ENCODE peak calls at places on chromosomes 4 and X, in eight cellular contexts. O, L, G, H, X, W, N and R are unnamed samples.

GRCh38 chr4:113747949-113748348 is 13.6 kb downstream of the CAMK2D start:
- DNase-seq in H (no peak), W (no peak), G (no peak), O (no peak), X (no peak), L (no peak), N (no peak), R (no peak)

GRCh38 chrX:27381419-27381818 is 81.7 kb downstream of the PPP4R3C start:
- DNase-seq in W (no peak), L (no peak), N (no peak), X (no peak), H (no peak), O (no peak), G (no peak), R (peak)

GRCh38 chrX:21885568-21885967 is 29.8 kb downstream of the YY2 start:
- DNase-seq in O (no peak), G (no peak), N (no peak), L (no peak), X (no peak), H (no peak), W (no peak), R (no peak)

GRCh38 chrX:7316887-7317286 is 168.9 kb upstream of the PUDP start:
- DNase-seq in O (no peak), H (no peak), N (no peak), L (no peak), X (no peak), G (no peak), W (no peak), R (no peak)

GRCh38 chr4:37008199-37008598 is 236.3 kb upstream of the NWD2 start:
- DNase-seq in L (no peak), W (no peak), O (no peak), H (no peak), N (no peak), G (no peak), X (peak), R (no peak)

GRCh38 chr4:150315175-150315574 is 236.9 kb downstream of the DCLK2 start:
- DNase-seq in X (no peak), W (no peak), H (no peak), N (no peak), G (no peak), O (no peak), L (no peak), R (no peak)

GRCh38 chr4:46270986-46271596 is 118.8 kb downstream of the GABRA2 start:
- DNase-seq in O (no peak), N (no peak), G (no peak), H (peak), X (peak), W (no peak), L (no peak), R (no peak)

GRCh38 chr4:9971711-9972110 is 49.6 kb downstream of the SLC2A9 start:
- DNase-seq in O (no peak), W (no peak), N (no peak), L (no peak), H (no peak), G (no peak), X (peak), R (no peak)

GRCh38 chrX:123962794-123963373 is 1.4 kb downstream of the STAG2 start:
- DNase-seq in W (peak), L (peak), G (peak), H (peak), O (peak), X (peak), N (peak), R (no peak)

GRCh38 chr4:28009541-28009940 is 1148.9 kb downstream of the STIM2 start:
- DNase-seq in L (no peak), X (no peak), W (no peak), H (no peak), G (no peak), O (no peak), N (no peak), R (no peak)

GRCh38 chr4:48667148-48667547 is 112.9 kb downstream of the FRYL start:
- DNase-seq in O (no peak), N (no peak), G (no peak), L (no peak), W (no peak), H (no peak), X (no peak), R (no peak)

GRCh38 chr4:105709081-105709450 is 482 bp downstream of the GSTCD start:
- DNase-seq in W (no peak), N (no peak), L (no peak), H (no peak), O (peak), X (no peak), G (no peak), R (no peak)

GRCh38 chr4:98796986-98797385 is 131.9 kb downstream of the EIF4E start:
- DNase-seq in W (no peak), O (no peak), X (no peak), N (no peak), L (no peak), G (no peak), H (no peak), R (no peak)

GRCh38 chr4:39526810-39527295 is 386 bp downstream of the UGDH start:
- DNase-seq in X (no peak), O (peak), G (peak), N (no peak), H (no peak), W (peak), L (no peak), R (no peak)

GRCh38 chrX:13690836-13691235 is 1.9 kb downstream of the RAB9A start:
- DNase-seq in H (no peak), L (no peak), W (no peak), X (no peak), N (no peak), G (peak), O (no peak), R (no peak)